ENCODE peak calls at places on chromosomes 3 and 15, in ten cellular contexts. B is spleen, C is adrenal gland, R is HCT116, U is gastrocnemius medialis, K is HepG2, E is sigmoid colon, O is uterus, T is prostate gland, I is ovary. D is an unnamed sample.

GRCh38 chr3:66153961-66154923 is 66.6 kb upstream of the SLC25A26 start:
- DNase-seq in R (no peak), E (no peak), B (no peak), O (no peak), C (no peak), K (no peak), U (no peak), I (peak), T (no peak), D (no peak)

GRCh38 chr3:100047455-100048141 is 66.7 kb downstream of the FILIP1L start:
- DNase-seq in O (peak), B (no peak), R (peak), T (no peak), E (no peak), I (no peak), K (peak), C (no peak), U (peak), D (peak)

GRCh38 chr3:27554706-27555105 is 70.5 kb upstream of the SLC4A7 start:
- DNase-seq in R (no peak), U (no peak), I (no peak), C (no peak), T (no peak), E (no peak), B (no peak), K (no peak), O (no peak), D (no peak)

GRCh38 chr3:45684327-45684892 is 4.8 kb upstream of the SACM1L start:
- DNase-seq in R (no peak), U (no peak), K (peak), I (no peak), O (no peak), B (no peak), C (no peak), E (no peak), T (no peak), D (no peak)

GRCh38 chr3:143608966-143609365 is 239.3 kb downstream of the SLC9A9 start:
- DNase-seq in K (no peak), T (no peak), B (no peak), U (no peak), C (no peak), R (no peak), I (no peak), O (no peak), E (no peak), D (no peak)

GRCh38 chr3:43872301-43872700 is 181.6 kb downstream of the ABHD5 start:
- DNase-seq in U (no peak), T (no peak), R (no peak), C (no peak), O (no peak), B (no peak), I (no peak), K (no peak), E (no peak), D (no peak)

GRCh38 chr3:9736831-9737230 is 5.3 kb downstream of the BRPF1 start:
- DNase-seq in E (no peak), T (no peak), I (no peak), K (no peak), C (no peak), O (no peak), R (no peak), U (no peak), B (no peak), D (no peak)

GRCh38 chr3:11335056-11335608 is 62.9 kb downstream of the ATG7 start:
- DNase-seq in I (no peak), C (no peak), K (peak), O (no peak), B (no peak), E (no peak), R (peak), U (no peak), T (peak), D (no peak)

GRCh38 chr3:72844436-72844999 is 3.7 kb downstream of the SHQ1 start:
- DNase-seq in B (no peak), R (no peak), U (no peak), C (no peak), K (no peak), O (no peak), T (no peak), E (no peak), I (no peak), D (no peak)

GRCh38 chr3:109018828-109019227 is 65.1 kb upstream of the GUCA1C start:
- DNase-seq in U (no peak), K (peak), B (no peak), T (no peak), R (no peak), O (no peak), I (no peak), C (no peak), E (no peak), D (no peak)

GRCh38 chr15:67820992-67821783 is 4.1 kb upstream of the SKOR1 start:
- DNase-seq in C (peak), U (no peak), K (peak), E (no peak), I (peak), B (peak), T (no peak), R (no peak), O (no peak), D (peak)

GRCh38 chr3:105598047-105598796 is 231.5 kb downstream of the ALCAM start:
- DNase-seq in U (no peak), O (no peak), I (no peak), K (no peak), R (peak), B (no peak), T (no peak), C (no peak), E (no peak), D (no peak)

GRCh38 chr3:176867681-176868663 is 329.3 kb downstream of the TBL1XR1 start:
- DNase-seq in R (no peak), I (no peak), B (no peak), K (no peak), O (no peak), U (no peak), E (no peak), T (peak), C (no peak), D (peak)

GRCh38 chr3:177802151-177802900 is 605.0 kb upstream of the TBL1XR1 start:
- DNase-seq in T (no peak), U (no peak), E (no peak), I (no peak), C (no peak), O (no peak), K (no peak), R (no peak), B (no peak), D (no peak)

GRCh38 chr3:17942856-17943255 is 200.4 kb upstream of the TBC1D5 start:
- DNase-seq in B (no peak), R (no peak), C (no peak), T (no peak), U (no peak), K (no peak), I (no peak), O (no peak), E (no peak), D (no peak)

GRCh38 chr3:12476238-12476897 is 7.9 kb upstream of the TSEN2 start:
- DNase-seq in E (peak), K (no peak), T (no peak), I (no peak), B (no peak), C (no peak), R (no peak), O (no peak), U (no peak), D (no peak)

GRCh38 chr3:185280572-185281365 is 26.9 kb upstream of the EHHADH start:
- DNase-seq in U (no peak), E (no peak), C (no peak), O (no peak), B (no peak), I (no peak), K (peak), R (peak), T (no peak), D (no peak)

GRCh38 chr3:177230641-177231040 is 33.4 kb upstream of the TBL1XR1 start:
- DNase-seq in B (no peak), K (no peak), U (no peak), I (no peak), R (no peak), E (no peak), T (no peak), C (no peak), O (no peak), D (no peak)

GRCh38 chr3:187610926-187611545 is 59.2 kb downstream of the SST start:
- DNase-seq in K (no peak), I (no peak), T (no peak), O (no peak), B (no peak), R (no peak), C (no peak), U (no peak), E (no peak), D (no peak)

GRCh38 chr15:63599401-63600000 is 2.3 kb downstream of the FBXL22 start:
- DNase-seq in O (peak), R (no peak), E (peak), B (peak), I (peak), T (peak), U (peak), C (peak), K (peak), D (peak)

GRCh38 chr3:11240496-11240895 is 31.7 kb upstream of the ATG7 start:
- DNase-seq in O (no peak), B (no peak), E (no peak), U (no peak), R (no peak), K (no peak), T (no peak), I (no peak), C (no peak), D (no peak)

GRCh38 chr15:70102827-70103226 is 5.1 kb upstream of the TLE3 start:
- DNase-seq in U (no peak), R (no peak), O (no peak), I (no peak), K (no peak), B (no peak), C (no peak), T (no peak), E (no peak), D (no peak)

GRCh38 chr3:11238880-11239279 is 33.3 kb upstream of the ATG7 start:
- DNase-seq in K (no peak), E (no peak), I (no peak), O (no peak), B (no peak), U (no peak), R (peak), C (no peak), T (no peak), D (no peak)

GRCh38 chr15:23447107-23447500 is at the start of gene GOLGA6L2:
- DNase-seq in T (no peak), C (peak), O (no peak), E (no peak), I (no peak), K (no peak), U (no peak), B (no peak), R (peak), D (no peak)

GRCh38 chr15:61530769-61531168 is 301.7 kb upstream of the RORA start:
- DNase-seq in E (no peak), T (no peak), C (no peak), K (no peak), I (no peak), R (no peak), B (no peak), U (no peak), O (no peak), D (no peak)

GRCh38 chr3:25428003-25428861 is at the start of gene RARB:
- DNase-seq in O (peak), R (no peak), B (no peak), C (peak), I (peak), K (peak), T (peak), U (peak), E (peak), D (peak)

GRCh38 chr15:52636459-52636858 is 42.7 kb downstream of the ATOSA start:
- DNase-seq in U (no peak), K (no peak), T (no peak), C (no peak), E (no peak), R (no peak), I (no peak), O (no peak), B (no peak), D (no peak)

GRCh38 chr3:73498764-73499622 is 125.7 kb downstream of the PDZRN3 start:
- DNase-seq in R (no peak), K (no peak), C (no peak), O (no peak), I (no peak), U (no peak), T (no peak), B (no peak), E (no peak), D (no peak)

GRCh38 chr15:88077249-88077810 is 179.2 kb downstream of the NTRK3 start:
- DNase-seq in I (no peak), B (no peak), C (no peak), K (no peak), O (no peak), T (no peak), E (no peak), U (no peak), R (no peak), D (no peak)

GRCh38 chr3:122875547-122876127 is 80.8 kb downstream of the SLC49A4 start:
- DNase-seq in C (no peak), R (no peak), E (no peak), U (no peak), K (no peak), I (no peak), B (no peak), O (no peak), T (no peak), D (no peak)

GRCh38 chr3:107650788-107651187 is 128.0 kb downstream of the BBX start:
- DNase-seq in O (no peak), U (no peak), C (no peak), T (no peak), I (no peak), B (no peak), K (no peak), R (no peak), E (no peak), D (no peak)

GRCh38 chr3:18234717-18235335 is 190.3 kb downstream of the SATB1 start:
- DNase-seq in U (no peak), C (no peak), K (no peak), E (no peak), R (no peak), B (no peak), O (no peak), T (no peak), I (no peak), D (no peak)

GRCh38 chr15:64901141-64901540 is 10.6 kb upstream of the ANKDD1A start:
- DNase-seq in B (no peak), T (no peak), I (no peak), K (no peak), E (no peak), R (no peak), O (no peak), C (no peak), U (no peak), D (no peak)

DNA sequence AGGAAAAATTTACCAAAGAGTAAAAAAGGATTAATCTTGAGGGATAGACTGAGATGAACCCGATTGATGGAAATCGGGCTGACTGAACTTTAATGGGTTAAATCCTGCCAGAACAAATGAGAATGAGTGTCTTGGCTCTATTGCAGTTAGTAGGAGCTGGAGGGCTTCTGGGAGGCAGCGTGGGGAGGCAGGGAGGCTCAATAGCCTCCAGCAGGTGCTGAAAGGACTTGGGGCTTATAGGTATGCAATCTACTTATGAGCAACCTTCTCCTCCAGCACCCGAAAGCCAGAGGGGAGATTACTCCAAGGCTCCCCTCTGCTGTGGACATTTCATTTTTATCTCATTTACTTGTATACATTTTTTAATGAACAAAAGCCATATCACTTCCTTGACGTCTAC is 1.0 kb upstream of the CRYBG3 start:
- DNase-seq in R (no peak), T (no peak), I (no peak), O (no peak), K (no peak), E (no peak), U (no peak), C (no peak), B (no peak), D (no peak)
- H3K4me3 ChIP-seq in R (no peak), T (no peak), I (no peak), O (peak), K (peak), E (no peak), U (peak), C (peak), B (peak), D (peak)

GRCh38 chr3:195271859-195272243 is 892 bp upstream of the XXYLT1 start:
- DNase-seq in U (no peak), O (no peak), K (no peak), B (no peak), E (no peak), R (no peak), C (no peak), I (no peak), T (no peak), D (no peak)
- TF ChIP-seq CTCF in U (no peak), O (no peak), K (no peak), B (peak), E (no peak), R (no peak), C (no peak), I (no peak), T (no peak), D (no peak)

DNA sequence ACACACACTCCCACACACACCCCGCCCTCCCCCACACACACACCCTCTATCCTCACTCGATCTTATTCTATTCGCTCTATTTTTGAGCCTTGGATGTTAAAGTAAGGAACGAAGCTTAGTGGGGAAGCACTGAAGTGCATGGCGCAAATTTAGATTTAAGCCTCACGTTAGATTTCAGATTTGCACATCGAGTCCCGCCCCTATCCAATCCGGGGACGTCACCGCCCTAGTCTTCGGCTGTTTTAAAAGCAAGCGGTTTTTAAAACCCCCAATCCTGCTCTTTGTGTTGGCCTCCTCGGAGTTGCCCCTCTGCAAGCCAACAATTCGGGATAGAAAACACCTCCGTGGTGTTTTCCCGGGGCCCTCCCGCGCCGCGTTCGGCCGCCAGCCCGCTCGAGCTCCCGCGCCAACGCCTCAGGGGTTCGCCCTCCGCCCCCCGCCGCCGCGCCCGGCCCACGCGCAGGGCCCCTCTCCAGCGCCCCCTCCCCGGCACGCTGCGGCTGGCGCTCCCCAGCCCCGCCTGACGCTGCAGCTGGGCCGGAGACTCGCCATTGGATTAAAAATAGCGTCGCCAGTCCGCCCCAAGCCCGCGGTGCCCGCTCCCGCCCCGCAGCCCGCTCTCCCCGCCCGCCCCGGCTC is at the start of gene USP13:
- DNase-seq in K (peak), C (peak), T (peak), R (peak), I (peak), O (peak), U (peak), B (peak), E (peak), D (peak)
- TF ChIP-seq POLR2A in K (peak), C (peak), T (no peak), R (peak), I (peak), O (no peak), U (peak), B (no peak), E (no peak), D (no peak)

DNA sequence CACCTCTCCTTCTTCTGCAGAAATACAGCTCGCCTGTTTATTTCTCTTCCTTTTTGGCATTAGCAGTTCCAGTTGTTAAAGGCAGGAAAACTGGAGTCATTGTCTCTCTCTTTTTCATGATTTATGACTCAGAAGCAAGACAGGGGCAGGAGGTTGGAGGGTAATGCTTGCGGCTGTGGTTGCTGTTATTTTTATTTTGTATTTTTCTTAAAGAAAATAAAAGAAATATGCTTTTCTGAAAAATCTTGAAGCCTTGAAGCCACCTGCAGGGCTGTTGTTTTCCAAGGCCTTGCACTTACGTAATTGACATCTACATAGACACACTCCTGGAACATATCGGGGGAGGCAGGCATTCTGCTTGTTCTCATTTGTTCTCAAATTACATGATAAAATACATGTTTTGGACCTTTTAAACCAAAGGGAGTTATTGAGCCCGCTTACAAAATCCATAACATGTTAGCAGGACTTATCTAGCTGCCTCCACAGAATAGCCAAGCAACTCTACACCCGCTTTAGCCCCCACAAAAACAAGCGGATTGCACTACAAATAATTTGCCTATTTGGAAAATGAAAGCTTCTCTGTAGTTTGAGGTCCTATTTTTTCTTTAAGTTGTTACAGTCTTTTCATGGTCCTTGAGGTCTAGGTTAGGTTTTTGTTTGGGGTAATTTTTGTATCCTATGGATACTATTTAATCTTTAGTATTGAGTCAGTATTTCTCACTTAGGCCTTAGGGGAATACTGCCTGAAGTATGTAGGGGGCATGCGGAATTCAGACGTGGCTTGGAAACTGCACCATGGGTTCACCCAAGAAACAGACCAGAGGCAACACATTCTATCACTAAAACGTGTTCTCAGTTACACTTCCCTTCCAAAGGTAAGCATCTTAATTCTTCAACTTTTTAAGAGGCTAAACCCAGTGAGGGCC is 1004.5 kb upstream of the NR2F2 start:
- DNase-seq in K (no peak), E (no peak), R (no peak), T (no peak), I (peak), C (no peak), B (no peak), O (peak), U (no peak), D (no peak)
- H3K4me3 ChIP-seq in K (no peak), E (peak), R (no peak), T (peak), I (peak), C (peak), B (peak), O (peak), U (peak), D (no peak)

GRCh38 chr15:72732554-72732953 is 46.5 kb downstream of the BBS4 start:
- DNase-seq in E (no peak), T (no peak), K (no peak), B (no peak), I (no peak), R (no peak), O (no peak), U (no peak), C (no peak), D (no peak)
- TF ChIP-seq CTCF in E (no peak), T (no peak), K (no peak), B (no peak), I (no peak), R (peak), O (no peak), U (no peak), C (no peak), D (no peak)